ENCODE peak calls at places on chromosomes 13 and 19, in five cellular contexts. V, C, Y, I and A are unnamed samples. For H3K4me1, the result is how much of the 10 kb centered on the place peaks cover.

GRCh38 chr13:59360108-59360507 is 803.6 kb downstream of the DIAPH3 start:
- DNase-seq in Y (no peak), C (no peak), I (no peak), V (no peak), A (no peak)

GRCh38 chr13:75541287-75541686 is 3.6 kb upstream of the COMMD6 start:
- DNase-seq in C (no peak), V (no peak), I (no peak), Y (no peak), A (no peak)

GRCh38 chr13:20991741-20992520 is 69.5 kb downstream of the LATS2 start:
- DNase-seq in I (no peak), Y (no peak), C (no peak), V (no peak), A (no peak)

GRCh38 chr19:40191836-40192646 is 815 bp downstream of the MAP3K10 start:
- DNase-seq in C (no peak), V (peak), Y (peak), I (no peak), A (peak)

GRCh38 chr13:108419768-108420167 is 150.2 kb downstream of the TNFSF13B start:
- DNase-seq in I (no peak), V (no peak), C (no peak), Y (no peak), A (no peak)

GRCh38 chr13:113991191-113991669 is 17.4 kb upstream of the C13orf46 start:
- DNase-seq in C (no peak), I (no peak), Y (no peak), V (no peak), A (no peak)

GRCh38 chr13:98710521-98710920 is 42.0 kb downstream of the SLC15A1 start:
- DNase-seq in I (no peak), C (no peak), Y (no peak), V (no peak), A (no peak)

GRCh38 chr19:49362048-49362925 is at the start of gene TEAD2:
- DNase-seq in Y (no peak), C (peak), V (peak), I (no peak), A (peak)

GRCh38 chr13:78787189-78787588 is 128.2 kb upstream of the OBI1 start:
- DNase-seq in V (no peak), I (no peak), C (no peak), Y (no peak), A (no peak)

GRCh38 chr13:113562085-113562749 is 22.3 kb upstream of the TFDP1 start:
- DNase-seq in C (peak), V (peak), I (no peak), Y (peak), A (no peak)

GRCh38 chr13:90594694-90595093 is 752.8 kb upstream of the MIR17HG start:
- DNase-seq in C (no peak), Y (no peak), I (no peak), V (no peak), A (no peak)

GRCh38 chr13:106314417-106314816 is 221.0 kb downstream of the EFNB2 start:
- DNase-seq in V (no peak), I (no peak), C (no peak), Y (no peak), A (no peak)

GRCh38 chr19:2095338-2095938 is 688 bp downstream of the MOB3A start:
- DNase-seq in C (no peak), I (no peak), Y (peak), V (no peak), A (no peak)

GRCh38 chr19:2089001-2089711 is 7.0 kb downstream of the MOB3A start:
- DNase-seq in V (no peak), C (peak), Y (peak), I (no peak), A (no peak)

GRCh38 chr19:2084993-2085720 is 11.0 kb downstream of the MOB3A start:
- DNase-seq in C (no peak), I (peak), V (no peak), Y (peak), A (peak)

GRCh38 chr19:2087621-2088100 is 8.5 kb downstream of the MOB3A start:
- DNase-seq in Y (peak), I (no peak), C (no peak), V (no peak), A (peak)

DNA sequence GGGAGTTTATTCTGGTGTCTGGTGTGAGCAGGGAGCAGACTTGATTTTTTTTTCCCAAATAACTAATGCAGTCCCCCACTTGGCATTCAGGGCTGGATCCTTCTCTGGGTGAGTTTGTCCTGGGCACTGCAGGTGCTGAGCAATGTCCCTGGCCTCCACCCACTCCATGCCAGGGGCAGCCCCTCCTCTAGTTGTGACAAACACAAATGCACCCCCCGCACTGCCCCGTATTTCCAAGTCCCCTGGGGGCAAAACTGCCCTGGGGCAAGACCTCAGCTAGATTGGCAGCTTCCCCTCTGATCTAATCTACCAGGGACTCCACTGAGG is 6.4 kb downstream of the MOB3A start:
- DNase-seq in Y (no peak), I (no peak), V (no peak), C (no peak), A (no peak)
- H3K4me1 ChIP-seq in Y (half or more), I (half or more), V (under half), C (under half), A (half or more)

GRCh38 chr13:40480915-40481525 is 185.4 kb downstream of the FOXO1 start:
- DNase-seq in Y (no peak), V (no peak), C (no peak), I (no peak), A (no peak)

GRCh38 chr13:40478775-40479174 is 187.7 kb downstream of the FOXO1 start:
- DNase-seq in Y (no peak), C (no peak), I (no peak), V (no peak), A (no peak)

GRCh38 chr13:40480012-40480914 is 186.2 kb downstream of the FOXO1 start:
- DNase-seq in V (no peak), C (no peak), Y (no peak), I (no peak), A (no peak)

GRCh38 chr13:40477623-40478608 is 188.5 kb downstream of the FOXO1 start:
- DNase-seq in Y (no peak), V (no peak), I (no peak), C (no peak), A (no peak)

GRCh38 chr13:40479196-40479845 is 187.1 kb downstream of the FOXO1 start:
- DNase-seq in Y (no peak), C (no peak), V (no peak), I (no peak), A (no peak)
- H3K4me1 ChIP-seq in Y (under half), C (under half), V (under half), I (under half), A (under half)

GRCh38 chr19:18373892-18374629 is 11.9 kb upstream of the GDF15 start:
- DNase-seq in Y (peak), I (peak), V (peak), C (peak), A (no peak)
- H3K4me1 ChIP-seq in Y (under half), I (under half), V (under half), C (under half), A (under half)

DNA sequence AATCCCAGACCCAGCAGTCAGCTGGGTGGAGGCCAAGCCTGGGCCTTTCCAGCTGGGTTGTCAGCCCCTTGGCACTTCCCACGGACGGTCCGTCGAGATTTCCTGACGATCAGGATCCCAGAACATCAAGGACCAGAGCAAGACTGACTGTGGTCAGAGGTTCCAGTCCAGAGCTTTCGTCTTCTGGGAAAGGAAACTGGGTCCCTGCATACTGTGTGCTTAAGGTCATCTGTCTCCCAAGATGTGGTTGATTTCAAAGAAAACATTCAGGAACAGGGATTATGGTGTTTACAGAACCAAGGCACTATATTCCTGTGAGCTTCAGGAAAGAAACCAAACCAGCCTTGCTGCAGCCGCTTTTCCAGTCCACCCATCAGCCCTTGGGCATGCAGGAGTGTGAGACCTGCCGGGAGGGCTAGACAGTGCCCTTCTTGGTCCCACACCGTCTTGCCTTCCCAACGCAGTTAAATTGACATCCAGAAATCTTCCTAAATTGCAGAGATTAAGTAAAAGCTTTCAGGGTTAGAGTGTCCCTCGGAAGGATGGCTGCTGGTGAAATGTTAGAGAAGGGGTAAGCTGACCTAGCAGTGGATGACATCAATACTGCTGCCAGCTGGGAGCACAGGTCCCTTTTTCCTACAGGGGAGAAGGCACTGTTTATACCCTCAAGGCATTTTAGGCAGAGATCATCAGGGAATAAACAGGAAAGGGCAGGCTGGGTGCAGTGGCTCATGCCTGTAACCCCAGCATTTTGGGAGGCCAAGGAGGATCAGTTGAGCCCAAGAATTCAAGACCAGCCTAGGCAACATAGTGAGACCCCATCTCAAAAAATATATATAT is 5.0 kb upstream of the C19orf33 start:
- DNase-seq in V (peak), C (peak), Y (no peak), I (no peak), A (no peak)
- H3K4me1 ChIP-seq in V (under half), C (under half), Y (under half), I (under half), A (under half)

DNA sequence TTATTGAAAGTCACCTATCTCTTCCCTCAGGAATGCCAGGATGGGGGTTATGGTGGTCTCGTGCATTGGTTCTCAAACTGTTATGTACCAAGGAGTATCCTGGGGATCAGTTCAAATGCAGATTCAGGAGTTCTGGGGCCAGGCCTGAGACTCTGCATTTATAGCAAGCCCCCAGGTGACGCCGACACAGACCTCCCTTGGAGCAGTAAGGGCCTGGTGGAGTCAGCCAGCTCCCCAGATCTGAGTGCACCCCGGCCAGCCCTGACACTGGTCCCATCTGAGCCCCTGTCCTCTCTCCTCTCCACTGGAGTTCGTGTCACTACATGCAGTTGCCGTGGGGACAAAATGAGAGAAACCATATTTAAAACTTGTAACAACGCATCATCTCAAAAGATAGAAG is 112.9 kb downstream of the COL4A2 start:
- DNase-seq in Y (no peak), V (no peak), I (no peak), C (no peak), A (no peak)
- H3K4me1 ChIP-seq in Y (under half), V (under half), I (under half), C (under half), A (under half)

GRCh38 chr19:12791345-12792047 is at the start of gene JUNB:
- DNase-seq in V (peak), C (peak), Y (peak), I (peak), A (peak)
- H3K4me1 ChIP-seq in V (under half), C (under half), Y (under half), I (under half), A (half or more)